ENCODE peak calls at places on chromosomes 16 and 17, in six cellular contexts. G, T, F, B, L and U are unnamed samples.

GRCh38 chr17:51166198-51166986 is at the start of gene NME2:
- DNase-seq in B (peak; percentile 82), T (peak; percentile 74), L (peak; percentile 84), G (peak; percentile 97), F (peak; percentile 36), U (peak; percentile 93)

GRCh38 chr17:14840616-14841231 is 424.4 kb downstream of the PMP22 start:
- DNase-seq in L (no peak), F (peak; percentile 46), T (peak; percentile 53), B (no peak), G (no peak), U (peak; percentile 38)

GRCh38 chr16:23334421-23334853 is 32.3 kb downstream of the SCNN1B start:
- DNase-seq in F (no peak), G (no peak), B (no peak), T (no peak), L (no peak), U (no peak)

GRCh38 chr17:51097708-51098446 is 22.8 kb downstream of the SPAG9 start:
- DNase-seq in L (peak; percentile 16), B (no peak), F (no peak), G (no peak), T (no peak), U (no peak)

GRCh38 chr17:8072339-8072726 is 15.2 kb downstream of the ALOX12B start:
- DNase-seq in G (peak; percentile 50), F (no peak), L (no peak), B (no peak), T (no peak), U (no peak)

GRCh38 chr17:75570772-75571171 is 16.8 kb upstream of the MYO15B start:
- DNase-seq in F (no peak), T (no peak), L (no peak), B (no peak), G (no peak), U (no peak)

GRCh38 chr17:72774251-72774650 is 318.2 kb downstream of the SLC39A11 start:
- DNase-seq in L (no peak), T (no peak), B (no peak), F (no peak), G (no peak), U (no peak)

GRCh38 chr17:73474370-73474988 is 162.7 kb upstream of the CDC42EP4 start:
- DNase-seq in F (no peak), B (peak; percentile 16), G (peak; percentile 77), T (peak; percentile 80), L (peak; percentile 52), U (peak; percentile 85)

GRCh38 chr16:57299009-57299718 is 14.7 kb upstream of the PLLP start:
- DNase-seq in G (peak; percentile 26), T (peak; percentile 79), F (peak; percentile 20), L (no peak), B (no peak), U (peak; percentile 80)

GRCh38 chr16:75053791-75054555 is 55.1 kb downstream of the ZNRF1 start:
- DNase-seq in L (peak; percentile 55), B (peak; percentile 27), F (no peak), T (no peak), G (peak; percentile 96), U (no peak)

GRCh38 chr17:43553501-43554018 is 7.4 kb upstream of the ETV4 start:
- DNase-seq in F (no peak), B (no peak), L (no peak), T (no peak), G (no peak), U (no peak)

DNA sequence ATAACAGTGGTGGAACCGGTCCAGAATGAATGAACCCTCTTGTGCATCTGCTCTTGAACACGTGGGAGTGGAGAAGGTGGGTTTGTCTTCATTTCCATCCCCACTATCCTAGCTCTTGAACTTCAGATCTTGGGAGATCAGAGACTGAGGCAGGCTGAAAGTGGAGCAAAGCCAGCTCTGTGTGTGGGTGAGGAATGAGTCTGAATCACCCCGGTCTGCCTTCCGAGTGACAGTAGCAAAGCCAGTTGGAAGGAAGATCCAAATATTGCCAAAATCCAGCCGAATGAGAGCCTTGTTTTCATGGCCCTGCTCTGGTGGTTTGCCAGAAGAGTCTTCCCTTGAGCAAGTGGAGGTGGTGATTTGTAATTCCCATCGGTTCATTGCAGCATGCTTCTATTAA is 29.0 kb upstream of the ASIC2 start:
- DNase-seq in G (no peak), L (no peak), F (no peak), B (no peak), T (no peak), U (no peak)
- TF ChIP-seq CTCF in G (no peak), L (no peak), F (no peak), B (no peak), T (no peak), U (no peak)

GRCh38 chr17:68383443-68384321 is 73.6 kb downstream of the WIPI1 start:
- DNase-seq in L (peak; percentile 45), B (peak; percentile 24), F (peak; percentile 69), G (no peak), T (peak; percentile 91), U (no peak)

GRCh38 chr17:68383120-68383442 is 74.2 kb downstream of the WIPI1 start:
- DNase-seq in T (no peak), L (no peak), B (no peak), F (no peak), G (no peak), U (no peak)

GRCh38 chr17:68385490-68386215 is 71.6 kb downstream of the WIPI1 start:
- DNase-seq in L (no peak), T (no peak), B (no peak), G (no peak), F (no peak), U (no peak)

GRCh38 chr17:68382582-68383085 is 74.7 kb downstream of the WIPI1 start:
- DNase-seq in F (no peak), B (no peak), G (no peak), T (no peak), L (no peak), U (no peak)

GRCh38 chr17:68384941-68385340 is 72.4 kb downstream of the WIPI1 start:
- DNase-seq in T (no peak), G (no peak), B (no peak), F (no peak), L (no peak), U (no peak)
- H3K27ac ChIP-seq in T (peak overlapping the region; percentile 84), G (no peak overlapping the region), B (no peak overlapping the region), F (no peak overlapping the region), L (peak overlapping the region; percentile 47), U (no peak overlapping the region)

DNA sequence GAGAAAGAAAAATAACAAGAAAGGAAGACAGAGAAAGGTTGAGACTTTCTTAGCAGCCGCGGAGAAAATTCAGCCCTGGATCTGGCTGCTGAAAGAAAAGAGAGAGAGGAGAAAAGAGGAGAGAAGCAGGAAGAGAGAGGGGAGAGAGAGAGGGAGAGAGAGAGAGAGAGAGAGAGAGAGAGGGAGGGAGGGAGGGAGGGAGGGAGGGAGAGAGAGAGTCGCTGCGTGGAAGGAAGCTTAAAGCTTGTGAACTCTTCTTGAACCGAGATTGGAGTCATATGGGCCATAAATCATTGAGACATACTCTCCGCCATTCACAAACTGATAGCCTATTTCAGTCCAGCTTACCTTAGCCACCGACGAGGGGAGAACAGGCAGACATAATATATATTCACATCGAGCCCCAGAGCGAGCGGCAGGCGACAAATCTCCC is 10.3 kb upstream of the HOXB2 start:
- DNase-seq in T (no peak), L (no peak), G (no peak), B (no peak), F (peak; percentile 94), U (peak; percentile 54)
- TF ChIP-seq CTCF in T (no peak), L (no peak), G (no peak), B (no peak), F (no peak), U (no peak)

GRCh38 chr17:59696682-59697277 is 10.4 kb downstream of the PTRH2 start:
- DNase-seq in F (no peak), L (no peak), T (no peak), B (no peak), G (no peak), U (no peak)
- H3K27ac ChIP-seq in F (no peak overlapping the region), L (no peak overlapping the region), T (no peak overlapping the region), B (no peak overlapping the region), G (no peak overlapping the region), U (no peak overlapping the region)

GRCh38 chr17:5023588-5024147 is 11.6 kb downstream of the SLC52A1 start:
- DNase-seq in L (no peak), B (no peak), G (no peak), T (no peak), F (no peak), U (no peak)

GRCh38 chr17:5024604-5025003 is 10.6 kb downstream of the SLC52A1 start:
- DNase-seq in F (no peak), G (no peak), T (no peak), L (no peak), B (no peak), U (no peak)

GRCh38 chr17:5022171-5022711 is 13.0 kb downstream of the SLC52A1 start:
- DNase-seq in B (no peak), G (no peak), F (no peak), T (no peak), L (no peak), U (no peak)

GRCh38 chr17:5020502-5021023 is 14.7 kb downstream of the SLC52A1 start:
- DNase-seq in G (no peak), L (no peak), T (no peak), F (no peak), B (no peak), U (no peak)

GRCh38 chr17:5019475-5019956 is 15.7 kb downstream of the SLC52A1 start:
- DNase-seq in F (no peak), G (no peak), L (no peak), T (no peak), B (no peak), U (peak; percentile 32)
- TF ChIP-seq CTCF in F (peak; percentile 14), G (no peak), L (no peak), T (peak; percentile 37), B (no peak), U (no peak)